ENCODE peak calls at places on chromosomes 13 and 19, in ten cellular contexts. L is AG04449; U is HFFc6; N is stimulated activated CD4-positive, alpha-beta T cell treated with anti-CD3 and anti-CD28 coated beads, Interleukin-1b, Interleukin-23, amount 100 ng/mL, for 24 hours; T is memory B cell; D is stimulated activated CD8-positive, alpha-beta memory T cell treated with anti-CD3 and anti-CD28 coated beads, Interleukin-15, amount 100 ng/mL, for 4 hours; C is activated CD4-positive, CD25-positive, alpha-beta regulatory T cell; M is AG04450; O is ELF-1; Y is hepatocyte. X is an unnamed sample.

GRCh38 chr19:54526972-54527371 is 24.3 kb downstream of the LAIR2 start:
- DNase-seq in N (no peak), U (no peak), Y (no peak), C (no peak), T (no peak), D (no peak), M (no peak), L (no peak), O (no peak), X (peak)

GRCh38 chr13:62129000-62129551 is 713.4 kb upstream of the PCDH20 start:
- DNase-seq in T (no peak), O (no peak), Y (no peak), C (no peak), D (no peak), U (no peak), M (no peak), N (no peak), L (no peak), X (no peak)

GRCh38 chr19:34482380-34483250 is 1.1 kb downstream of the WTIP start:
- DNase-seq in T (no peak), Y (peak), M (no peak), O (peak), L (no peak), C (no peak), D (no peak), U (no peak), N (no peak), X (peak)

GRCh38 chr13:22839554-22840286 is 341.1 kb upstream of the SGCG start:
- DNase-seq in Y (no peak), U (no peak), N (no peak), T (no peak), O (no peak), M (no peak), C (no peak), L (no peak), D (no peak), X (no peak)

GRCh38 chr19:6239871-6240676 is 39.7 kb downstream of the MLLT1 start:
- DNase-seq in C (no peak), M (no peak), D (no peak), T (no peak), U (no peak), Y (no peak), N (no peak), O (no peak), L (no peak), X (no peak)

GRCh38 chr13:25276748-25277147 is 10.5 kb downstream of the MTMR6 start:
- DNase-seq in N (no peak), M (no peak), D (no peak), O (no peak), C (no peak), U (peak), Y (no peak), L (no peak), T (no peak), X (no peak)

GRCh38 chr13:68369739-68370138 is 1139.6 kb upstream of the PCDH9 start:
- DNase-seq in D (no peak), T (no peak), M (no peak), Y (peak), L (no peak), C (no peak), N (no peak), U (no peak), O (no peak), X (peak)

GRCh38 chr13:39036212-39036611 is 1.7 kb downstream of the PROSER1 start:
- DNase-seq in C (no peak), N (no peak), T (no peak), Y (peak), M (no peak), L (no peak), U (no peak), D (no peak), O (peak), X (no peak)

GRCh38 chr13:112828082-112828699 is 138.4 kb downstream of the ATP11A start:
- DNase-seq in T (no peak), U (no peak), O (no peak), C (no peak), M (no peak), Y (no peak), L (no peak), N (no peak), D (no peak), X (no peak)

GRCh38 chr19:38731654-38732301 is 12.5 kb downstream of the CAPN12 start:
- DNase-seq in O (no peak), Y (no peak), C (no peak), D (no peak), L (no peak), M (no peak), T (no peak), U (no peak), N (no peak), X (no peak)

GRCh38 chr19:16085115-16085514 is 8.8 kb downstream of the TPM4 start:
- DNase-seq in C (no peak), M (no peak), U (peak), O (no peak), D (no peak), Y (no peak), L (no peak), N (no peak), T (no peak), X (no peak)

GRCh38 chr19:49635530-49636229 is 4.3 kb downstream of the RRAS start:
- DNase-seq in M (no peak), N (no peak), T (no peak), O (no peak), U (no peak), L (no peak), D (no peak), Y (no peak), C (no peak), X (no peak)

GRCh38 chr13:19117913-19118739 is 63.5 kb downstream of the TUBA3C start:
- DNase-seq in Y (no peak), D (no peak), L (no peak), T (no peak), O (no peak), C (no peak), U (no peak), N (no peak), M (no peak), X (no peak)

GRCh38 chr13:31920301-31920818 is 111.2 kb upstream of the FRY start:
- DNase-seq in T (no peak), U (no peak), M (no peak), D (no peak), L (no peak), O (no peak), N (no peak), C (no peak), Y (no peak), X (no peak)

GRCh38 chr13:21453352-21454089 is 5.6 kb downstream of the ZDHHC20 start:
- DNase-seq in N (no peak), L (no peak), O (no peak), T (no peak), C (no peak), M (no peak), U (no peak), D (no peak), Y (no peak), X (no peak)

GRCh38 chr13:48118025-48118424 is 23.1 kb upstream of the MED4 start:
- DNase-seq in M (no peak), U (no peak), L (no peak), Y (no peak), O (no peak), D (no peak), C (no peak), N (no peak), T (no peak), X (no peak)

GRCh38 chr13:26965976-26966375 is 205.4 kb upstream of the GPR12 start:
- DNase-seq in D (no peak), T (no peak), L (no peak), N (no peak), C (no peak), U (no peak), M (peak), Y (peak), O (no peak), X (no peak)

GRCh38 chr13:51252954-51253531 is 30.8 kb downstream of the FAM124A start:
- DNase-seq in L (no peak), N (no peak), D (no peak), T (no peak), U (no peak), Y (no peak), M (no peak), C (no peak), O (no peak), X (no peak)

GRCh38 chr13:33763021-33763420 is 54.9 kb upstream of the RFC3 start:
- DNase-seq in O (no peak), D (no peak), N (no peak), Y (no peak), M (no peak), C (no peak), T (no peak), U (no peak), L (no peak), X (no peak)

GRCh38 chr19:33298146-33298911 is 4.0 kb downstream of the CEBPA start:
- DNase-seq in D (no peak), L (no peak), T (no peak), U (no peak), O (peak), M (no peak), C (no peak), Y (peak), N (no peak), X (peak)

GRCh38 chr19:33804021-33804799 is 7.5 kb downstream of the KCTD15 start:
- DNase-seq in O (no peak), N (no peak), M (no peak), U (peak), C (no peak), D (no peak), T (no peak), Y (peak), L (no peak), X (no peak)

GRCh38 chr13:79483302-79483701 is 2.3 kb downstream of the NDFIP2 start:
- DNase-seq in D (no peak), Y (no peak), O (no peak), L (peak), M (no peak), U (peak), T (no peak), N (no peak), C (no peak), X (no peak)

GRCh38 chr19:58305932-58306323 is 751 bp downstream of the ERVK3-1 start:
- DNase-seq in C (no peak), N (no peak), U (no peak), Y (peak), L (no peak), M (no peak), O (no peak), D (no peak), T (peak), X (no peak)

GRCh38 chr19:30557212-30557611 is 185.0 kb downstream of the ZNF536 start:
- DNase-seq in O (no peak), N (no peak), C (no peak), D (no peak), L (no peak), T (no peak), Y (no peak), U (no peak), M (no peak), X (peak)

GRCh38 chr13:112826565-112826964 is 136.7 kb downstream of the ATP11A start:
- DNase-seq in L (no peak), O (no peak), C (no peak), Y (no peak), M (no peak), U (no peak), T (no peak), N (no peak), D (no peak), X (no peak)

GRCh38 chr19:38139122-38139521 is 84.9 kb downstream of the DPF1 start:
- DNase-seq in Y (no peak), L (no peak), O (no peak), M (no peak), U (no peak), N (no peak), D (no peak), C (no peak), T (no peak), X (no peak)

GRCh38 chr13:51905787-51906186 is 44.0 kb downstream of the CCDC70 start:
- DNase-seq in L (no peak), C (no peak), U (no peak), Y (no peak), M (no peak), O (no peak), D (no peak), T (no peak), N (no peak), X (no peak)

GRCh38 chr13:77184455-77184854 is 142.4 kb downstream of the MYCBP2 start:
- DNase-seq in L (no peak), T (peak), C (no peak), U (no peak), Y (no peak), O (no peak), N (no peak), M (no peak), D (no peak), X (no peak)

GRCh38 chr19:7540761-7541480 is 5.4 kb downstream of the PNPLA6 start:
- DNase-seq in O (peak), C (no peak), T (no peak), M (no peak), N (no peak), Y (no peak), L (no peak), D (no peak), U (no peak), X (no peak)

X was measured in T47D.